ENCODE peak calls at places on chromosome 4, in four cellular contexts. F is IMR-90, B is ovary, E is uterus. X is an unnamed sample.

GRCh38 chr4:6335040-6335590 is 65.5 kb downstream of the WFS1 start:
- DNase-seq in F (no peak), B (no peak), E (no peak), X (no peak)

GRCh38 chr4:85777908-85778808 is 303.2 kb downstream of the ARHGAP24 start:
- DNase-seq in F (no peak), B (no peak), E (no peak), X (no peak)

GRCh38 chr4:81039351-81040174 is 9.1 kb downstream of the BMP3 start:
- DNase-seq in E (no peak), F (no peak), B (no peak), X (no peak)

GRCh38 chr4:120589787-120590186 is 332.7 kb downstream of the PRDM5 start:
- DNase-seq in F (no peak), E (no peak), B (no peak), X (no peak)

GRCh38 chr4:15100994-15101695 is 98.9 kb downstream of the CPEB2 start:
- DNase-seq in F (peak), E (no peak), B (no peak), X (no peak)

GRCh38 chr4:135838889-135839288 is 1637.3 kb upstream of the PABPC4L start:
- DNase-seq in E (no peak), B (no peak), F (peak), X (no peak)

GRCh38 chr4:63589796-63590195 is 819.5 kb downstream of the TECRL start:
- DNase-seq in E (no peak), B (no peak), F (no peak), X (no peak)

GRCh38 chr4:56261027-56261426 is 126.3 kb downstream of the AASDH start:
- DNase-seq in F (no peak), E (no peak), B (no peak), X (peak)

GRCh38 chr4:6556263-6556662 is 18.7 kb upstream of the MAN2B2 start:
- DNase-seq in B (no peak), F (no peak), E (no peak), X (no peak)

GRCh38 chr4:159577241-159577640 is 474.4 kb downstream of the RAPGEF2 start:
- DNase-seq in B (no peak), F (no peak), E (no peak), X (no peak)

GRCh38 chr4:53592686-53593641 is 1.7 kb upstream of the LNX1 start:
- DNase-seq in F (no peak), B (peak), E (peak), X (no peak)

GRCh38 chr4:181213562-181213961 is 1029.6 kb upstream of the TENM3 start:
- DNase-seq in E (no peak), F (no peak), B (no peak), X (no peak)

GRCh38 chr4:30619679-30620078 is 100.5 kb upstream of the PCDH7 start:
- DNase-seq in B (no peak), E (no peak), F (no peak), X (no peak)

GRCh38 chr4:1578968-1579833 is 104.9 kb downstream of the FAM53A start:
- DNase-seq in F (peak), E (peak), B (peak), X (no peak)
- TF ChIP-seq POLR2A in F (no peak), E (peak), B (peak), X (no peak)

GRCh38 chr4:99848576-99848975 is 31.9 kb downstream of the DAPP1 start:
- DNase-seq in E (no peak), F (no peak), B (no peak), X (peak)
- TF ChIP-seq POLR2A in E (no peak), F (no peak), B (no peak), X (no peak)

DNA sequence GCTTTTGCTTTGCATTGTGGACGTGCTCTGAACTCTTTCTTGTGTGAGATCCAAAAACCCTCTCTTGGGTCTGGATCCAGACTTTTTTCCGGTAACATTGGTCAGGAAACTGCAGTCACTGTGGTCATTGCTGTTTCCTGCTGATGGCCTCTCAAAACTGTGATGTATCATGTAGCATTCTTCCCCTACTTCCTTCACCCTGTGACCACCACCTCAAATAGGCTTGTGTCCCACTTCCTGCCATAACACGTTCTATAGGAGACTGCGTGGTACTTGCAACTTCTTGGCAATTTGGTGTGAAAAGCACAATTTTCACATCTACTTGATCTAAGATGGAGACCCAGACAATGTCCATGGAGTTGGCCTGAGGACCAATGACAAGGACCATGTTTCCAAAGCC is 4.8 kb downstream of the CXCL2 start:
- DNase-seq in F (no peak), E (no peak), B (no peak), X (no peak)
- TF ChIP-seq POLR2A in F (no peak), E (no peak), B (no peak), X (no peak)

DNA sequence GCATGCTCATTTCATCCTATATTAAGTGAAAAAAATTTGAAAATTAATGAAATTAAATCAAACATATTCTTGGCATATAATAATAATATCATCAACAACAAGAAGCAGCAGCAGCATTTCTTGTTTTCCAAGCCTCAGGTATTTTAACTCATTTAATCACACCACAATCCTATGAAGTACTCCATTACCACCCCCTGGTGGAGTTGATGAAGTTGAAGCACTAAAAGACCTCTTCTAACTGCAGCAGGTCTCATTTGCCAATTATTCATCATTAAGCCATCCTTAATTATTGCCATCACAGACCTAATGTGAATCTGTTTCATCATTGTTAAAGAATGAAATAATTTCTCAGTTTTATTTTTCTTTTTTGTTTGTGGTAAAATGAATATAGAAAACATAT is 801.4 kb upstream of the GRID2 start:
- DNase-seq in F (no peak), B (no peak), E (no peak), X (no peak)
- TF ChIP-seq POLR2A in F (no peak), B (no peak), E (no peak), X (no peak)

GRCh38 chr4:186240848-186241491 is 13.7 kb downstream of the KLKB1 start:
- DNase-seq in E (no peak), B (no peak), F (no peak), X (no peak)
- TF ChIP-seq POLR2A in E (no peak), B (no peak), F (no peak), X (no peak)

GRCh38 chr4:4542824-4543485 is 1.1 kb upstream of the STX18 start:
- DNase-seq in F (no peak), B (no peak), E (no peak), X (no peak)

GRCh38 chr4:4541040-4541631 is 712 bp downstream of the STX18 start:
- DNase-seq in E (no peak), B (no peak), F (peak), X (no peak)

DNA sequence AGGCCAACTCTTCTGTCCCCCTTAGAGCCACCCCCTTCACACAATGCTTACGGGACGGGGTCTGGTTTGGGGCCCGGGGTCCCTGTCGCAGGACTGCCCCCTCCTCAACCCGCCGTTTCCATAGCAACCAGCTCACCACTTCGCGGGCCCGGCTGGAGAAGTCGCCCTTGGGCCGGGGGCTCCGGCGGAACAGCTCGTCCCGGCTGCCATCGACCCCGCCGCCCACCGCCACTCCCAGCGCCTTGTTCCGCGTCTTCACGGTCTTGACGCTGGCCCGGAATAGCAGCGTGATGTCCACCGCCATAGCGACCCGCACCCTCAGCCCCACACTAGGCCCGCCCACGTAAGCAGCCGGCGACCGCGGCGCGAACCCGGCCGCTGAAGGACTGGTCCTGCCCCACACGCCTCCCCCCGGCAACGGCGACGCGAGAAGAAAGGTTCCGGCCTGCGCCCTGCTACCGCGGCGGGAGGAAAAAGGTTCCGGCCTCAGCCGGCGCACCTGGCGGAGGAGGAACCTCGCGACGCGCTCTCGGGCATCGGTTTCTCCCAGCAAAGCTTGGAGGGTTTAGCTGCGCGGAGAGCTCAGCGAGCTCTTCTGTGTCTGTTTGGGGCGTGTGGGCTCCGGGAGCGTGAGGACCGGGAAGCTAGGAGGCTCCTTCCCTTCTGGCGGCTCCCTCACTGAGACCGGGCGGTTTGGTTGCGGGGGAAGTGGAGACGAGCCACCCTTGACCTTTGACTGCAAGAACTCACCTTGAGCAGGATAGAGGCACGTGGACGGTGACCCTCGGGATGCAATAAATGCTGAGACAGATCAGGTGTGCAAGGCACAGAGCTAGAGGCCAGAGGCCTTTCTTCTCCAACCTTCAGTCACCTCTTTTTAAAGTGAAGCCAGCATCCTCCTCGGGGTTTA is at the start of gene STX18:
- DNase-seq in E (peak), B (peak), F (peak), X (peak)
- TF ChIP-seq POLR2A in E (peak), B (peak), F (peak), X (peak)

GRCh38 chr4:2940267-2941137 is 22.7 kb downstream of the NOP14 start:
- DNase-seq in E (no peak), F (no peak), B (peak), X (no peak)
- TF ChIP-seq POLR2A in E (no peak), F (no peak), B (no peak), X (no peak)

GRCh38 chr4:165378763-165379631 is at the start of gene CPE:
- DNase-seq in E (peak), B (peak), F (peak), X (no peak)
- TF ChIP-seq POLR2A in E (peak), B (peak), F (no peak), X (peak)

DNA sequence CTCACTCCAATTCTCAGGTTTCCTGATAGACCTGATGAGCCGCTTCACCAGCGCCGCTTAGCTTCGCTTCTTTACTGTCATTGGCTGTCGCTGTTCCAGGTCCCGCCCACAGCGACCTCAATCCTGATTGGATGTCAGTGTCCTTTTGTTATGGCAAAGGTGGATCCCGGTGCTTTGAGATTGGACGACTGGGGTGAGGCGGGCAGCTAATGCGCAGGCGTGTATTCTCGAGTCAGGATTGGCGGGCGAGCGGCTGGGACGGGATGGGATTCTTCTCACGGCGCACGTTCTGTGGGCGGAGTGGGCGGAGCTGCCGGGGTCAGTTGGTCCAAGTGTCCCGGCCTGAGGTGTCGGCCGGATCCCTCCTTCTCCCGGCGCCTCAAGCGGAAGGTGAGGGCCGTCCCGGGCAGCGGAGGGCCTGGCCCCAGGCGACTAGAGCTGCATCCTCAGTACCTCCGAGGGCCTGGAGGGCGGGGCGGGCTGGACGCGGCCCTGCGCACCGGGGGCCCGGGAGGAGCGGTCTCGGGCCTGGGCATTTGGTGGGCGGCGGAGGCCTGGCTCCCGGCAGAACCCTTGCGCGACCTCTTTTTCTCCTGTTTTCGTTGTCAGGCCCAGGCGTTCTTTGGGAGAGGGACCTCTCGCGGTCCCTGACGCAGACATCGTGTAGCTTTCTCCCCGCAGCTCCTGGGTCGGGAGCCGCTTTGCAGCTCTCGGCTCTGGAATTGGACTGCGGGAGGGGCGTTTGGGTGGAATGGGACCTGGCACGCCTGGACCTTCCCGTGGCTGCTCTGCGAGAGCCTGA is at the start of gene SCOC:
- DNase-seq in B (peak), E (peak), F (peak), X (peak)
- TF ChIP-seq POLR2A in B (peak), E (peak), F (peak), X (no peak)